ENCODE peak calls at places on chromosomes 7 and 10, in six cellular contexts. One of them, this sample, is unnamed.

GRCh38 chr7:114212753-114213439 is 201.7 kb upstream of the FOXP2 start:
- DNase-seq in non-pigmented ciliary epithelial cell: no peak
- DNase-seq in fibroblast of the aortic adventitia: no peak
- DNase-seq in psoas muscle: no peak
- DNase-seq in naive B cell: no peak
- DNase-seq in Karpas-422: no peak
- DNase-seq in this sample: no peak

GRCh38 chr10:48215148-48215982 is 59.1 kb downstream of the FRMPD2 start:
- DNase-seq in Karpas-422: peak; percentile 84
- DNase-seq in psoas muscle: no peak
- DNase-seq in non-pigmented ciliary epithelial cell: peak; percentile 3
- DNase-seq in fibroblast of the aortic adventitia: peak; percentile 35
- DNase-seq in naive B cell: no peak
- DNase-seq in this sample: no peak

GRCh38 chr7:117946201-117946633 is 73.0 kb upstream of the CTTNBP2 start:
- DNase-seq in Karpas-422: no peak
- DNase-seq in non-pigmented ciliary epithelial cell: peak; percentile 10
- DNase-seq in fibroblast of the aortic adventitia: no peak
- DNase-seq in psoas muscle: no peak
- DNase-seq in naive B cell: no peak
- DNase-seq in this sample: no peak

GRCh38 chr10:58177362-58177947 is 90.2 kb downstream of the IPMK start:
- DNase-seq in non-pigmented ciliary epithelial cell: no peak
- DNase-seq in Karpas-422: peak; percentile 70
- DNase-seq in fibroblast of the aortic adventitia: peak; percentile 66
- DNase-seq in psoas muscle: no peak
- DNase-seq in naive B cell: peak; percentile 5
- DNase-seq in this sample: peak; percentile 25

GRCh38 chr7:120431016-120431415 is 158.0 kb downstream of the KCND2 start:
- DNase-seq in psoas muscle: no peak
- DNase-seq in naive B cell: no peak
- DNase-seq in Karpas-422: no peak
- DNase-seq in non-pigmented ciliary epithelial cell: no peak
- DNase-seq in fibroblast of the aortic adventitia: no peak
- DNase-seq in this sample: no peak

GRCh38 chr7:115911466-115911865 is 119.1 kb downstream of the TFEC start:
- DNase-seq in naive B cell: no peak
- DNase-seq in fibroblast of the aortic adventitia: peak; percentile 10
- DNase-seq in non-pigmented ciliary epithelial cell: no peak
- DNase-seq in psoas muscle: no peak
- DNase-seq in Karpas-422: no peak
- DNase-seq in this sample: peak; percentile 61

GRCh38 chr7:47600199-47601118 is 18.5 kb upstream of the TNS3 start:
- DNase-seq in naive B cell: no peak
- DNase-seq in psoas muscle: no peak
- DNase-seq in fibroblast of the aortic adventitia: peak; percentile 84
- DNase-seq in non-pigmented ciliary epithelial cell: no peak
- DNase-seq in Karpas-422: peak; percentile 71
- DNase-seq in this sample: peak; percentile 61

GRCh38 chr7:130667593-130668257 is 823 bp downstream of the COPG2 start:
- DNase-seq in naive B cell: no peak
- DNase-seq in non-pigmented ciliary epithelial cell: no peak
- DNase-seq in psoas muscle: no peak
- DNase-seq in Karpas-422: no peak
- DNase-seq in fibroblast of the aortic adventitia: no peak
- DNase-seq in this sample: no peak

GRCh38 chr10:37566336-37566735 is 291.1 kb downstream of the ZNF248 start:
- DNase-seq in Karpas-422: no peak
- DNase-seq in non-pigmented ciliary epithelial cell: no peak
- DNase-seq in naive B cell: no peak
- DNase-seq in fibroblast of the aortic adventitia: no peak
- DNase-seq in psoas muscle: no peak
- DNase-seq in this sample: no peak

GRCh38 chr7:79199961-79200360 is 253.5 kb downstream of the MAGI2 start:
- DNase-seq in naive B cell: no peak
- DNase-seq in fibroblast of the aortic adventitia: peak; percentile 19
- DNase-seq in Karpas-422: no peak
- DNase-seq in psoas muscle: no peak
- DNase-seq in non-pigmented ciliary epithelial cell: peak; percentile 9
- DNase-seq in this sample: no peak

GRCh38 chr10:85927952-85928677 is 438.5 kb downstream of the GRID1 start:
- DNase-seq in fibroblast of the aortic adventitia: no peak
- DNase-seq in naive B cell: no peak
- DNase-seq in psoas muscle: no peak
- DNase-seq in Karpas-422: no peak
- DNase-seq in non-pigmented ciliary epithelial cell: no peak
- DNase-seq in this sample: no peak

GRCh38 chr7:28152594-28152993 is 28.0 kb downstream of the JAZF1 start:
- DNase-seq in fibroblast of the aortic adventitia: no peak
- DNase-seq in non-pigmented ciliary epithelial cell: no peak
- DNase-seq in Karpas-422: no peak
- DNase-seq in psoas muscle: no peak
- DNase-seq in naive B cell: no peak
- DNase-seq in this sample: no peak

GRCh38 chr10:69655868-69656555 is 26.0 kb downstream of the FAM241B start:
- DNase-seq in fibroblast of the aortic adventitia: no peak
- DNase-seq in non-pigmented ciliary epithelial cell: no peak
- DNase-seq in naive B cell: no peak
- DNase-seq in Karpas-422: no peak
- DNase-seq in psoas muscle: peak; percentile 22
- DNase-seq in this sample: no peak

GRCh38 chr10:15440204-15440711 is 69.2 kb upstream of the FAM171A1 start:
- DNase-seq in Karpas-422: no peak
- DNase-seq in fibroblast of the aortic adventitia: no peak
- DNase-seq in naive B cell: no peak
- DNase-seq in psoas muscle: no peak
- DNase-seq in non-pigmented ciliary epithelial cell: no peak
- DNase-seq in this sample: no peak

GRCh38 chr7:87147500-87147899 is 4.8 kb upstream of the DMTF1 start:
- DNase-seq in fibroblast of the aortic adventitia: no peak
- DNase-seq in Karpas-422: no peak
- DNase-seq in naive B cell: no peak
- DNase-seq in psoas muscle: no peak
- DNase-seq in non-pigmented ciliary epithelial cell: no peak
- DNase-seq in this sample: no peak

GRCh38 chr7:132738254-132738653 is 162.0 kb upstream of the PLXNA4 start:
- DNase-seq in psoas muscle: no peak
- DNase-seq in naive B cell: no peak
- DNase-seq in fibroblast of the aortic adventitia: peak; percentile 97
- DNase-seq in non-pigmented ciliary epithelial cell: peak; percentile 81
- DNase-seq in Karpas-422: no peak
- DNase-seq in this sample: peak; percentile 79

GRCh38 chr7:57423768-57424167 is 26.2 kb upstream of the ZNF716 start:
- DNase-seq in non-pigmented ciliary epithelial cell: no peak
- DNase-seq in psoas muscle: no peak
- DNase-seq in Karpas-422: no peak
- DNase-seq in naive B cell: no peak
- DNase-seq in fibroblast of the aortic adventitia: no peak
- DNase-seq in this sample: no peak

GRCh38 chr10:558891-559766 is 130.3 kb downstream of the DIP2C start:
- DNase-seq in naive B cell: no peak
- DNase-seq in non-pigmented ciliary epithelial cell: no peak
- DNase-seq in psoas muscle: no peak
- DNase-seq in fibroblast of the aortic adventitia: no peak
- DNase-seq in Karpas-422: no peak
- DNase-seq in this sample: no peak

GRCh38 chr10:105969884-105970377 is 1194.6 kb downstream of the SORCS1 start:
- DNase-seq in naive B cell: no peak
- DNase-seq in fibroblast of the aortic adventitia: no peak
- DNase-seq in Karpas-422: no peak
- DNase-seq in psoas muscle: no peak
- DNase-seq in non-pigmented ciliary epithelial cell: no peak
- DNase-seq in this sample: no peak

GRCh38 chr7:117737882-117738281 is 135.4 kb downstream of the CTTNBP2 start:
- DNase-seq in Karpas-422: no peak
- DNase-seq in psoas muscle: no peak
- DNase-seq in fibroblast of the aortic adventitia: no peak
- DNase-seq in naive B cell: no peak
- DNase-seq in non-pigmented ciliary epithelial cell: no peak
- DNase-seq in this sample: no peak

GRCh38 chr7:101564778-101565211 is 64.3 kb downstream of the MYL10 start:
- DNase-seq in naive B cell: no peak
- DNase-seq in non-pigmented ciliary epithelial cell: no peak
- DNase-seq in psoas muscle: peak; percentile 66
- DNase-seq in fibroblast of the aortic adventitia: no peak
- DNase-seq in Karpas-422: peak; percentile 71
- DNase-seq in this sample: no peak

GRCh38 chr10:84201682-84202081 is 7.3 kb downstream of the CDHR1 start:
- DNase-seq in psoas muscle: no peak
- DNase-seq in Karpas-422: no peak
- DNase-seq in non-pigmented ciliary epithelial cell: no peak
- DNase-seq in naive B cell: no peak
- DNase-seq in fibroblast of the aortic adventitia: no peak
- DNase-seq in this sample: no peak

GRCh38 chr7:95469850-95470249 is 15.9 kb upstream of the ASB4 start:
- DNase-seq in non-pigmented ciliary epithelial cell: no peak
- DNase-seq in naive B cell: no peak
- DNase-seq in Karpas-422: no peak
- DNase-seq in fibroblast of the aortic adventitia: no peak
- DNase-seq in psoas muscle: no peak
- DNase-seq in this sample: no peak

GRCh38 chr7:4247106-4247876 is 434.8 kb upstream of the FOXK1 start:
- DNase-seq in Karpas-422: no peak
- DNase-seq in psoas muscle: no peak
- DNase-seq in naive B cell: no peak
- DNase-seq in non-pigmented ciliary epithelial cell: no peak
- DNase-seq in fibroblast of the aortic adventitia: no peak
- DNase-seq in this sample: no peak

GRCh38 chr10:34759161-34759836 is 55.8 kb downstream of the PARD3 start:
- DNase-seq in psoas muscle: no peak
- DNase-seq in fibroblast of the aortic adventitia: no peak
- DNase-seq in Karpas-422: peak; percentile 40
- DNase-seq in non-pigmented ciliary epithelial cell: no peak
- DNase-seq in naive B cell: no peak
- DNase-seq in this sample: no peak

GRCh38 chr7:158378978-158379377 is 208.6 kb downstream of the PTPRN2 start:
- DNase-seq in Karpas-422: no peak
- DNase-seq in fibroblast of the aortic adventitia: no peak
- DNase-seq in psoas muscle: no peak
- DNase-seq in non-pigmented ciliary epithelial cell: no peak
- DNase-seq in naive B cell: no peak
- DNase-seq in this sample: no peak

GRCh38 chr7:3678411-3678810 is 377.4 kb downstream of the SDK1 start:
- DNase-seq in non-pigmented ciliary epithelial cell: no peak
- DNase-seq in fibroblast of the aortic adventitia: no peak
- DNase-seq in naive B cell: no peak
- DNase-seq in Karpas-422: no peak
- DNase-seq in psoas muscle: no peak
- DNase-seq in this sample: no peak

GRCh38 chr10:99422697-99423096 is 7.7 kb downstream of the GOT1 start:
- DNase-seq in non-pigmented ciliary epithelial cell: no peak
- DNase-seq in naive B cell: no peak
- DNase-seq in psoas muscle: no peak
- DNase-seq in Karpas-422: no peak
- DNase-seq in fibroblast of the aortic adventitia: no peak
- DNase-seq in this sample: no peak

GRCh38 chr10:121926157-121926556 is 1.7 kb downstream of the ATE1 start:
- DNase-seq in non-pigmented ciliary epithelial cell: no peak
- DNase-seq in Karpas-422: no peak
- DNase-seq in naive B cell: no peak
- DNase-seq in psoas muscle: no peak
- DNase-seq in fibroblast of the aortic adventitia: no peak
- DNase-seq in this sample: no peak

GRCh38 chr7:29258951-29259350 is 64.4 kb downstream of the CHN2 start:
- DNase-seq in psoas muscle: no peak
- DNase-seq in Karpas-422: peak; percentile 23
- DNase-seq in naive B cell: no peak
- DNase-seq in fibroblast of the aortic adventitia: no peak
- DNase-seq in non-pigmented ciliary epithelial cell: no peak
- DNase-seq in this sample: no peak

GRCh38 chr7:36407636-36408550 is 18.2 kb downstream of the ANLN start:
- DNase-seq in psoas muscle: no peak
- DNase-seq in naive B cell: no peak
- DNase-seq in fibroblast of the aortic adventitia: no peak
- DNase-seq in Karpas-422: no peak
- DNase-seq in non-pigmented ciliary epithelial cell: no peak
- DNase-seq in this sample: no peak

GRCh38 chr7:29177963-29178612 is 16.5 kb upstream of the CHN2 start:
- DNase-seq in fibroblast of the aortic adventitia: no peak
- DNase-seq in naive B cell: no peak
- DNase-seq in psoas muscle: no peak
- DNase-seq in Karpas-422: no peak
- DNase-seq in non-pigmented ciliary epithelial cell: no peak
- DNase-seq in this sample: no peak

GRCh38 chr10:84224411-84225028 is 824 bp downstream of the LRIT2 start:
- DNase-seq in naive B cell: no peak
- DNase-seq in non-pigmented ciliary epithelial cell: no peak
- DNase-seq in Karpas-422: peak; percentile 38
- DNase-seq in fibroblast of the aortic adventitia: no peak
- DNase-seq in psoas muscle: no peak
- DNase-seq in this sample: no peak